ENCODE peak calls at places on chromosome 22, in five cellular contexts. U is AG04449; O is islet precursor cell; B is frontal cortex; M is activated CD4-positive, CD25-positive, alpha-beta regulatory T cell. G is an unnamed sample.

GRCh38 chr22:19121631-19122142 is 525 bp downstream of the DGCR2 start:
- DNase-seq in U (no peak), O (peak), B (peak), M (no peak), G (peak)

GRCh38 chr22:40101417-40102101 is 76.2 kb upstream of the TNRC6B start:
- DNase-seq in U (no peak), O (no peak), B (no peak), M (no peak), G (no peak)

GRCh38 chr22:22933807-22934542 is 46.4 kb downstream of the IGLL5 start:
- DNase-seq in U (no peak), O (no peak), B (no peak), M (no peak), G (no peak)

GRCh38 chr22:33354928-33355327 is 296.7 kb upstream of the SYN3 start:
- DNase-seq in U (no peak), O (no peak), B (no peak), M (no peak), G (no peak)

GRCh38 chr22:24359452-24360120 is 67.8 kb upstream of the ADORA2A start:
- DNase-seq in U (no peak), O (no peak), B (no peak), M (no peak), G (no peak)

GRCh38 chr22:46446799-46447198 is 90.6 kb downstream of the CELSR1 start:
- DNase-seq in U (no peak), O (no peak), B (no peak), M (no peak), G (no peak)

GRCh38 chr22:19764636-19765476 is 4.3 kb downstream of the TBX1 start:
- DNase-seq in U (no peak), O (no peak), B (no peak), M (no peak), G (no peak)

GRCh38 chr22:45970709-45971388 is 6.1 kb downstream of the WNT7B start:
- DNase-seq in U (no peak), O (peak), B (no peak), M (no peak), G (no peak)

GRCh38 chr22:46537221-46537945 is at the start of gene CELSR1:
- DNase-seq in U (no peak), O (peak), B (peak), M (no peak), G (peak)

GRCh38 chr22:44668190-44668885 is 33.7 kb upstream of the PRR5 start:
- DNase-seq in U (no peak), O (peak), B (peak), M (peak), G (no peak)

G was measured in Calu3.